ENCODE peak calls at places on chromosomes 1 and 21, in six cellular contexts. N is HCT116, K is stomach, J is breast epithelium, U is prostate gland, O is transverse colon. X is an unnamed sample. For H3K4me1, the result is how much of the 10 kb centered on the place peaks cover.

GRCh38 chr21:20720623-20721022 is 277.6 kb upstream of the NCAM2 start:
- DNase-seq in N (no peak), K (no peak), J (no peak), U (no peak), O (no peak), X (no peak)

GRCh38 chr1:163535807-163536206 is 214.1 kb downstream of the NUF2 start:
- DNase-seq in N (peak), K (no peak), J (no peak), U (no peak), O (no peak), X (no peak)

GRCh38 chr1:47688161-47688560 is 250.3 kb downstream of the FOXD2 start:
- DNase-seq in N (no peak), K (peak), J (no peak), U (no peak), O (no peak), X (peak)

GRCh38 chr1:83627045-83627444 is 371.9 kb downstream of the TTLL7 start:
- DNase-seq in N (no peak), K (no peak), J (no peak), U (no peak), O (no peak), X (no peak)

GRCh38 chr21:42844411-42845113 is 34.8 kb downstream of the WDR4 start:
- DNase-seq in N (no peak), K (peak), J (peak), U (peak), O (no peak), X (peak)

GRCh38 chr1:184906771-184907170 is 67.5 kb downstream of the NIBAN1 start:
- DNase-seq in N (no peak), K (no peak), J (no peak), U (no peak), O (no peak), X (no peak)

GRCh38 chr1:12052997-12053686 is 10.0 kb upstream of the TNFRSF8 start:
- DNase-seq in N (no peak), K (no peak), J (peak), U (peak), O (no peak), X (peak)

GRCh38 chr1:151039527-151039926 is 3.1 kb downstream of the BNIPL start:
- DNase-seq in N (no peak), K (no peak), J (no peak), U (no peak), O (no peak), X (no peak)

GRCh38 chr1:53627666-53628065 is 111.3 kb downstream of the GLIS1 start:
- DNase-seq in N (no peak), K (no peak), J (no peak), U (no peak), O (no peak), X (no peak)

GRCh38 chr1:147539122-147539575 is 2.2 kb upstream of the BCL9 start:
- DNase-seq in N (peak), K (no peak), J (no peak), U (no peak), O (no peak), X (peak)

GRCh38 chr1:218473527-218473926 is 128.4 kb downstream of the TGFB2 start:
- DNase-seq in N (no peak), K (no peak), J (no peak), U (no peak), O (no peak), X (no peak)

GRCh38 chr1:174747613-174748012 is 252.1 kb upstream of the CACYBP start:
- DNase-seq in N (no peak), K (no peak), J (no peak), U (no peak), O (no peak), X (no peak)

GRCh38 chr1:152806576-152806975 is at the start of gene LCE1C:
- DNase-seq in N (no peak), K (no peak), J (no peak), U (no peak), O (no peak), X (no peak)

GRCh38 chr1:74506311-74506710 is 6.1 kb downstream of the LRRC53 start:
- DNase-seq in N (no peak), K (no peak), J (no peak), U (no peak), O (no peak), X (no peak)

GRCh38 chr1:30562559-30562958 is 160.8 kb downstream of the MATN1 start:
- DNase-seq in N (no peak), K (no peak), J (no peak), U (no peak), O (no peak), X (no peak)

GRCh38 chr1:109873278-109874175 is 37.1 kb upstream of the CSF1 start:
- DNase-seq in N (no peak), K (no peak), J (peak), U (no peak), O (no peak), X (no peak)

GRCh38 chr21:29279531-29279930 is 19.2 kb upstream of the BACH1 start:
- DNase-seq in N (no peak), K (no peak), J (no peak), U (no peak), O (no peak), X (no peak)

GRCh38 chr1:89873757-89874156 is 52.9 kb downstream of the LRRC8D start:
- DNase-seq in N (no peak), K (no peak), J (no peak), U (no peak), O (no peak), X (no peak)

GRCh38 chr1:9778905-9779304 is 44.9 kb downstream of the CLSTN1 start:
- DNase-seq in N (no peak), K (no peak), J (no peak), U (no peak), O (no peak), X (peak)

GRCh38 chr1:111420377-111420776 is 7.2 kb downstream of the OVGP1 start:
- DNase-seq in N (no peak), K (no peak), J (no peak), U (peak), O (no peak), X (no peak)

GRCh38 chr21:46600978-46601377 is 3.9 kb downstream of the S100B start:
- DNase-seq in N (no peak), K (no peak), J (no peak), U (no peak), O (no peak), X (no peak)

GRCh38 chr1:207619833-207620572 is 24.9 kb upstream of the CR1L start:
- DNase-seq in N (peak), K (no peak), J (no peak), U (no peak), O (no peak), X (no peak)

GRCh38 chr1:156244126-156244525 is 2.1 kb downstream of the BGLAP start:
- DNase-seq in N (no peak), K (no peak), J (no peak), U (no peak), O (no peak), X (no peak)

GRCh38 chr1:32871364-32872188 is 864 bp upstream of the FNDC5 start:
- DNase-seq in N (no peak), K (no peak), J (no peak), U (no peak), O (no peak), X (no peak)

GRCh38 chr1:226596531-226597165 is 48.1 kb downstream of the STUM start:
- DNase-seq in N (no peak), K (no peak), J (no peak), U (no peak), O (no peak), X (peak)
- H3K4me1 ChIP-seq in N (under half), K (under half), J (under half), U (under half), O (under half), X (under half)

GRCh38 chr1:246647113-246647512 is 77.1 kb upstream of the SCCPDH start:
- DNase-seq in N (no peak), K (no peak), J (no peak), U (no peak), O (peak), X (peak)

GRCh38 chr1:246647513-246647912 is 76.7 kb upstream of the SCCPDH start:
- DNase-seq in N (no peak), K (no peak), J (no peak), U (no peak), O (no peak), X (no peak)

GRCh38 chr1:246651012-246651411 is 73.2 kb upstream of the SCCPDH start:
- DNase-seq in N (no peak), K (no peak), J (no peak), U (no peak), O (no peak), X (no peak)
- TF ChIP-seq POLR2AphosphoS5 in N (no peak), K (no peak), J (no peak), U (no peak), O (no peak), X (no peak)

DNA sequence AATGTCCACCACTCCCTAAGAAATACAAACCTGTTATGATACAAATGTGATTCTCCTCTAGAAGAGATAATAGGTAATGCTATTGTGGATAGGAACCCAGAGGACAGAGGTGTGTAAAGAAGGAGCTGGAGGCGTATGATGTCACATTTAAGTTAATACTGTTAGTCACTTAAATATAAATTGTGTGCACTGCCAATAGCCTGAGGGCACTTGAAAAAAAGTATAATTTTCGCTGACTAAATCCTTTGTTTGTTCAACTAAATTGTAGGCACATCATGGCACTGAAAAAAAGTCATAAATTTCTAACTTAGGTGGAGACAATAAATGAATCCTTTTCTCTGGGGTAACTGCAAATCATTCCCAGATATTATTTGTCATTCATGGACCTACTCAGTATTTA is 4.4 kb downstream of the RCSD1 start:
- DNase-seq in N (no peak), K (no peak), J (no peak), U (no peak), O (no peak), X (no peak)
- H3K4me3 ChIP-seq in N (no peak), K (no peak), J (no peak), U (no peak), O (no peak), X (no peak)

GRCh38 chr1:183879966-183880365 is 75.0 kb downstream of the RGL1 start:
- DNase-seq in N (no peak), K (no peak), J (no peak), U (no peak), O (no peak), X (no peak)

GRCh38 chr1:183882328-183883167 is 77.6 kb downstream of the RGL1 start:
- DNase-seq in N (no peak), K (no peak), J (no peak), U (no peak), O (no peak), X (no peak)

GRCh38 chr1:183883629-183884028 is 78.7 kb downstream of the RGL1 start:
- DNase-seq in N (no peak), K (no peak), J (no peak), U (no peak), O (peak), X (no peak)

GRCh38 chr1:183879477-183879876 is 74.6 kb downstream of the RGL1 start:
- DNase-seq in N (no peak), K (no peak), J (no peak), U (no peak), O (no peak), X (no peak)

DNA sequence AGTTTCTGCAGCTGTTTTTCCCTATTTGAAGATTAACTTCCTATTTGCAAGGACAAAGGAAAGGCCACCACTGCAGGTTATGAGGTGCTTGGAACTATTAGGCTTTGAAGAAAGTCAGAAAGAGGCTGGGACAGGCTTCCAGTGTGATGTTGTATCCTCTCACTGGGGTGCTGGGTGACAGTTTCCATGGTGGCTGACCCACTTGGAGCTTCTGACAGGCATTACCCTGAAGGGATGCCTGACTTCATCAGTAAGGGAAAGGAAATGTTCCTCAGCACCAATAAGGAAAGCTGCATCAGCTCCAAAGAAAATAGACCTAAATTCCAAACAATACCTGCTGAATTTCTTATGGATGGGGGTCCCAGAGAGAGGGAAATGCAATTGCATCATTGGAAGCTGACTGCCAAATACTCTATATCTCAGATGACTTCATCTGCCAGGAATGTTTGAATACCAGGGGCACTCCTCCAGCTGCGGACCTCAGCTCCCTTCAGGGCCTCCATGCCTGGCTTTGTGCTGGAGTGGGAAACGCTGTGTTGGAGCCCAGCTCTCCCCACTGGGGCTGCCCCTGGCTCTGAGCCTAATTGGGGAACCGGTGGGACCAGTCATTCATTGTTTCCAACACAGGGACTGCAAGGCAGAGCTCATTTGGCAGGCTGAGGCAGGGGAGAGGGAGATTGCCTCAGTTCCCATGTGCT is 76.6 kb downstream of the RGL1 start:
- DNase-seq in N (no peak), K (peak), J (peak), U (peak), O (no peak), X (no peak)
- H3K4me1 ChIP-seq in N (under half), K (under half), J (under half), U (under half), O (under half), X (under half)

GRCh38 chr1:94672001-94672400 is 130.4 kb upstream of the F3 start:
- DNase-seq in N (no peak), K (no peak), J (no peak), U (no peak), O (no peak), X (no peak)
- TF ChIP-seq POLR2AphosphoS5 in N (no peak), K (no peak), J (no peak), U (no peak), O (no peak), X (no peak)

X was measured in sigmoid colon.